ENCODE peak calls at places on chromosomes 13 and 19, in five cellular contexts. One of them, this sample, is unnamed.

GRCh38 chr19:57606931-57607330 is 7.1 kb upstream of the ZNF134 start:
- DNase-seq in IMR-90: no peak
- DNase-seq in mesenchymal stem cell: no peak
- DNase-seq in H1: no peak
- DNase-seq in trophoblast cell: peak
- DNase-seq in this sample: no peak

GRCh38 chr13:27960362-27961226 is 8.5 kb downstream of the CDX2 start:
- DNase-seq in IMR-90: no peak
- DNase-seq in mesenchymal stem cell: peak
- DNase-seq in H1: no peak
- DNase-seq in trophoblast cell: peak
- DNase-seq in this sample: no peak

GRCh38 chr13:95641961-95642621 is 2.4 kb downstream of the DZIP1 start:
- DNase-seq in IMR-90: peak
- DNase-seq in mesenchymal stem cell: peak
- DNase-seq in H1: no peak
- DNase-seq in trophoblast cell: peak
- DNase-seq in this sample: peak

GRCh38 chr13:103067751-103068563 is 1.7 kb upstream of the SLC10A2 start:
- DNase-seq in IMR-90: no peak
- DNase-seq in mesenchymal stem cell: no peak
- DNase-seq in H1: peak
- DNase-seq in trophoblast cell: no peak
- DNase-seq in this sample: no peak

GRCh38 chr19:5479958-5480357 is 24.7 kb downstream of the ZNRF4 start:
- DNase-seq in IMR-90: no peak
- DNase-seq in mesenchymal stem cell: no peak
- DNase-seq in H1: no peak
- DNase-seq in trophoblast cell: no peak
- DNase-seq in this sample: no peak

GRCh38 chr19:8512991-8513686 is 828 bp downstream of the ZNF414 start:
- DNase-seq in IMR-90: no peak
- DNase-seq in mesenchymal stem cell: no peak
- DNase-seq in H1: no peak
- DNase-seq in trophoblast cell: peak
- DNase-seq in this sample: no peak

GRCh38 chr13:44303681-44304432 is 69.8 kb upstream of the SERP2 start:
- DNase-seq in IMR-90: no peak
- DNase-seq in mesenchymal stem cell: no peak
- DNase-seq in H1: no peak
- DNase-seq in trophoblast cell: no peak
- DNase-seq in this sample: no peak

GRCh38 chr19:2552859-2553258 is 76.9 kb downstream of the GADD45B start:
- DNase-seq in IMR-90: no peak
- DNase-seq in mesenchymal stem cell: peak
- DNase-seq in H1: no peak
- DNase-seq in trophoblast cell: peak
- DNase-seq in this sample: no peak

GRCh38 chr19:18543814-18544475 is 572 bp upstream of the FKBP8 start:
- DNase-seq in IMR-90: peak
- DNase-seq in mesenchymal stem cell: peak
- DNase-seq in H1: no peak
- DNase-seq in trophoblast cell: peak
- DNase-seq in this sample: peak

GRCh38 chr13:36919206-36919832 is 719 bp downstream of the SMAD9 start:
- DNase-seq in IMR-90: peak
- DNase-seq in mesenchymal stem cell: peak
- DNase-seq in H1: no peak
- DNase-seq in trophoblast cell: peak
- DNase-seq in this sample: peak

GRCh38 chr19:35216026-35216832 is 12.3 kb downstream of the FAM187B start:
- DNase-seq in IMR-90: no peak
- DNase-seq in mesenchymal stem cell: no peak
- DNase-seq in H1: no peak
- DNase-seq in trophoblast cell: no peak
- DNase-seq in this sample: no peak

GRCh38 chr13:100490692-100491091 is 97.9 kb downstream of the GGACT start:
- DNase-seq in IMR-90: no peak
- DNase-seq in mesenchymal stem cell: no peak
- DNase-seq in H1: no peak
- DNase-seq in trophoblast cell: no peak
- DNase-seq in this sample: no peak

GRCh38 chr13:103101902-103102301 is 35.7 kb upstream of the SLC10A2 start:
- DNase-seq in IMR-90: no peak
- DNase-seq in mesenchymal stem cell: no peak
- DNase-seq in H1: no peak
- DNase-seq in trophoblast cell: peak
- DNase-seq in this sample: no peak

GRCh38 chr13:82480415-82480814 is 1401.9 kb downstream of the SLITRK1 start:
- DNase-seq in IMR-90: no peak
- DNase-seq in mesenchymal stem cell: no peak
- DNase-seq in H1: no peak
- DNase-seq in trophoblast cell: peak
- DNase-seq in this sample: no peak

GRCh38 chr19:55699221-55699620 is 24.2 kb downstream of the EPN1 start:
- DNase-seq in IMR-90: no peak
- DNase-seq in mesenchymal stem cell: no peak
- DNase-seq in H1: no peak
- DNase-seq in trophoblast cell: no peak
- DNase-seq in this sample: no peak

GRCh38 chr13:26477681-26478080 is 79.8 kb upstream of the WASF3 start:
- DNase-seq in IMR-90: no peak
- DNase-seq in mesenchymal stem cell: no peak
- DNase-seq in H1: no peak
- DNase-seq in trophoblast cell: peak
- DNase-seq in this sample: no peak

GRCh38 chr13:113657851-113658741 is at the start of gene ATP4B:
- DNase-seq in IMR-90: no peak
- DNase-seq in mesenchymal stem cell: no peak
- DNase-seq in H1: no peak
- DNase-seq in trophoblast cell: no peak
- DNase-seq in this sample: no peak

GRCh38 chr13:31209172-31209818 is 9.5 kb downstream of the B3GLCT start:
- DNase-seq in IMR-90: peak
- DNase-seq in mesenchymal stem cell: peak
- DNase-seq in H1: no peak
- DNase-seq in trophoblast cell: peak
- DNase-seq in this sample: no peak

GRCh38 chr13:106905380-106906259 is 337.7 kb upstream of the ARGLU1 start:
- DNase-seq in IMR-90: no peak
- DNase-seq in mesenchymal stem cell: no peak
- DNase-seq in H1: no peak
- DNase-seq in trophoblast cell: no peak
- DNase-seq in this sample: no peak

GRCh38 chr13:48731957-48732569 is 78.3 kb downstream of the CYSLTR2 start:
- DNase-seq in IMR-90: no peak
- DNase-seq in mesenchymal stem cell: no peak
- DNase-seq in H1: peak
- DNase-seq in trophoblast cell: peak
- DNase-seq in this sample: peak

GRCh38 chr19:11252665-11253355 is 9.5 kb downstream of the DOCK6 start:
- DNase-seq in IMR-90: no peak
- DNase-seq in mesenchymal stem cell: no peak
- DNase-seq in H1: no peak
- DNase-seq in trophoblast cell: no peak
- DNase-seq in this sample: no peak

GRCh38 chr13:107192289-107192688 is 624.4 kb upstream of the ARGLU1 start:
- DNase-seq in IMR-90: peak
- DNase-seq in mesenchymal stem cell: peak
- DNase-seq in H1: peak
- DNase-seq in trophoblast cell: no peak
- DNase-seq in this sample: no peak

GRCh38 chr13:20332361-20333096 is 100.4 kb upstream of the GJB6 start:
- DNase-seq in IMR-90: no peak
- DNase-seq in mesenchymal stem cell: peak
- DNase-seq in H1: no peak
- DNase-seq in trophoblast cell: no peak
- DNase-seq in this sample: no peak

GRCh38 chr13:23984541-23984940 is 87.2 kb upstream of the C1QTNF9B start:
- DNase-seq in IMR-90: no peak
- DNase-seq in mesenchymal stem cell: no peak
- DNase-seq in H1: no peak
- DNase-seq in trophoblast cell: peak
- DNase-seq in this sample: no peak

GRCh38 chr19:2230029-2230531 is 6.0 kb downstream of the PLEKHJ1 start:
- DNase-seq in IMR-90: no peak
- DNase-seq in mesenchymal stem cell: no peak
- DNase-seq in H1: no peak
- DNase-seq in trophoblast cell: no peak
- DNase-seq in this sample: no peak

GRCh38 chr13:105814219-105814901 is 721.1 kb downstream of the EFNB2 start:
- DNase-seq in IMR-90: no peak
- DNase-seq in mesenchymal stem cell: no peak
- DNase-seq in H1: no peak
- DNase-seq in trophoblast cell: peak
- DNase-seq in this sample: no peak

GRCh38 chr19:5665781-5666513 is 14.4 kb downstream of the MICOS13 start:
- DNase-seq in IMR-90: peak
- DNase-seq in mesenchymal stem cell: peak
- DNase-seq in H1: no peak
- DNase-seq in trophoblast cell: peak
- DNase-seq in this sample: no peak

GRCh38 chr19:52739576-52739975 is 4.7 kb upstream of the ZNF611 start:
- DNase-seq in IMR-90: no peak
- DNase-seq in mesenchymal stem cell: no peak
- DNase-seq in H1: no peak
- DNase-seq in trophoblast cell: no peak
- DNase-seq in this sample: no peak

GRCh38 chr19:16244091-16244490 is 46.4 kb downstream of the AP1M1 start:
- DNase-seq in IMR-90: peak
- DNase-seq in mesenchymal stem cell: peak
- DNase-seq in H1: no peak
- DNase-seq in trophoblast cell: no peak
- DNase-seq in this sample: no peak

GRCh38 chr13:39268398-39268797 is 230.1 kb downstream of the NHLRC3 start:
- DNase-seq in IMR-90: no peak
- DNase-seq in mesenchymal stem cell: no peak
- DNase-seq in H1: no peak
- DNase-seq in trophoblast cell: no peak
- DNase-seq in this sample: no peak

GRCh38 chr13:40666058-40666904 is at the start of gene FOXO1:
- DNase-seq in IMR-90: peak
- DNase-seq in mesenchymal stem cell: peak
- DNase-seq in H1: no peak
- DNase-seq in trophoblast cell: peak
- DNase-seq in this sample: peak

GRCh38 chr19:35533822-35534521 is 716 bp downstream of the GAPDHS start:
- DNase-seq in IMR-90: peak
- DNase-seq in mesenchymal stem cell: peak
- DNase-seq in H1: no peak
- DNase-seq in trophoblast cell: peak
- DNase-seq in this sample: no peak

GRCh38 chr13:100666124-100666523 is 8.5 kb downstream of the TMTC4 start:
- DNase-seq in IMR-90: no peak
- DNase-seq in mesenchymal stem cell: no peak
- DNase-seq in H1: no peak
- DNase-seq in trophoblast cell: no peak
- DNase-seq in this sample: no peak

GRCh38 chr19:56162258-56162657 is 13.6 kb upstream of the GALP start:
- DNase-seq in IMR-90: peak
- DNase-seq in mesenchymal stem cell: peak
- DNase-seq in H1: no peak
- DNase-seq in trophoblast cell: no peak
- DNase-seq in this sample: no peak

GRCh38 chr19:43526884-43527859 is at the start of gene ETHE1:
- DNase-seq in IMR-90: peak
- DNase-seq in mesenchymal stem cell: peak
- DNase-seq in H1: no peak
- DNase-seq in trophoblast cell: peak
- DNase-seq in this sample: peak

DNA sequence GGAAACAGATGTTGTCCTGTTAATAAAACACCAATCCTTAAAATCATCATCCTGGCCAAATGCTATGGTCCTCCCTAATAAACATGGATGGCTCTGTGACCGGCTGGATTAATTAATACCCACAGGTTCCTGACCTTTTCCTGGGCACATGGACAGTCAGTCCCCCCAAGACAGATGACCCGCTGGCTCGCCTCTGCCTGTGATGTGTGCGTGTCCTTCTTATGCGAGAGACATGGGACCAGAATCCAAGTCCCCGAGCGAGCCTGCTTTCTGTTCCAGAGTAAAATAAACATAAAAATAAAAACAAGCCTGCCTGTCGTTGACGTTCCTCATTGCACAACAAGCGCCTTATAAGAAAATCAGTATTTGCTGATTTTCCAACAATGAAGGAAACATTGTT is 378.3 kb upstream of the TSHZ3 start:
- DNase-seq in IMR-90: no peak
- DNase-seq in mesenchymal stem cell: no peak
- DNase-seq in H1: no peak
- DNase-seq in trophoblast cell: no peak
- DNase-seq in this sample: no peak
- H4K8ac ChIP-seq in IMR-90: no peak
- H4K8ac ChIP-seq in mesenchymal stem cell: no peak
- H4K8ac ChIP-seq in H1: no peak
- H4K8ac ChIP-seq in trophoblast cell: no peak
- H4K8ac ChIP-seq in this sample: no peak

GRCh38 chr19:45764947-45765346 is 4.1 kb downstream of the SIX5 start:
- DNase-seq in IMR-90: no peak
- DNase-seq in mesenchymal stem cell: no peak
- DNase-seq in H1: no peak
- DNase-seq in trophoblast cell: no peak
- DNase-seq in this sample: no peak

GRCh38 chr19:45762870-45763631 is 6.0 kb downstream of the SIX5 start:
- DNase-seq in IMR-90: no peak
- DNase-seq in mesenchymal stem cell: no peak
- DNase-seq in H1: no peak
- DNase-seq in trophoblast cell: no peak
- DNase-seq in this sample: no peak

GRCh38 chr19:45765365-45766292 is 3.4 kb downstream of the SIX5 start:
- DNase-seq in IMR-90: no peak
- DNase-seq in mesenchymal stem cell: no peak
- DNase-seq in H1: no peak
- DNase-seq in trophoblast cell: no peak
- DNase-seq in this sample: no peak

GRCh38 chr19:45764487-45764886 is 4.6 kb downstream of the SIX5 start:
- DNase-seq in IMR-90: no peak
- DNase-seq in mesenchymal stem cell: no peak
- DNase-seq in H1: no peak
- DNase-seq in trophoblast cell: no peak
- DNase-seq in this sample: no peak

GRCh38 chr19:45763691-45764294 is 5.3 kb downstream of the SIX5 start:
- DNase-seq in IMR-90: no peak
- DNase-seq in mesenchymal stem cell: no peak
- DNase-seq in H1: no peak
- DNase-seq in trophoblast cell: no peak
- DNase-seq in this sample: no peak
- H3K14ac ChIP-seq in IMR-90: no peak
- H3K14ac ChIP-seq in mesenchymal stem cell: no peak
- H3K14ac ChIP-seq in H1: no peak
- H3K14ac ChIP-seq in trophoblast cell: no peak
- H3K14ac ChIP-seq in this sample: peak

GRCh38 chr19:40192758-40193586 is 1.7 kb downstream of the MAP3K10 start:
- DNase-seq in IMR-90: no peak
- DNase-seq in mesenchymal stem cell: no peak
- DNase-seq in H1: no peak
- DNase-seq in trophoblast cell: no peak
- DNase-seq in this sample: no peak
- H3K4me3 ChIP-seq in IMR-90: no peak
- H3K4me3 ChIP-seq in mesenchymal stem cell: no peak
- H3K4me3 ChIP-seq in H1: peak
- H3K4me3 ChIP-seq in trophoblast cell: peak
- H3K4me3 ChIP-seq in this sample: peak

GRCh38 chr19:49641688-49642487 is at the start of gene SCAF1:
- DNase-seq in IMR-90: peak
- DNase-seq in mesenchymal stem cell: peak
- DNase-seq in H1: peak
- DNase-seq in trophoblast cell: peak
- DNase-seq in this sample: peak
- H4K8ac ChIP-seq in IMR-90: peak
- H4K8ac ChIP-seq in mesenchymal stem cell: peak
- H4K8ac ChIP-seq in H1: peak
- H4K8ac ChIP-seq in trophoblast cell: peak
- H4K8ac ChIP-seq in this sample: no peak

This sample was measured in neuronal stem cell.